ENCODE peak calls at places on chromosomes 13 and 19, in four cellular contexts. I is naive B cell, K is activated T-cell treated with anti-CD3 and anti-CD28 coated beads for 24 hours, D is RCC 7860. Z is an unnamed sample.

GRCh38 chr13:47215741-47216140 is 318.9 kb upstream of the HTR2A start:
- DNase-seq in K (no peak), D (no peak), I (no peak), Z (peak; percentile 69)

GRCh38 chr13:100240109-100240779 is 151.4 kb downstream of the PCCA start:
- DNase-seq in D (no peak), I (no peak), K (no peak), Z (no peak)

GRCh38 chr13:110308377-110309158 is 1.5 kb downstream of the COL4A2 start:
- DNase-seq in I (no peak), K (no peak), D (no peak), Z (no peak)

GRCh38 chr19:23762884-23763711 is 4.4 kb upstream of the ZNF681 start:
- DNase-seq in K (peak; percentile 77), I (peak; percentile 83), D (peak; percentile 45), Z (peak; percentile 26)

GRCh38 chr19:31338069-31338767 is 11.0 kb downstream of the TSHZ3 start:
- DNase-seq in I (no peak), K (no peak), D (no peak), Z (no peak)

GRCh38 chr13:19852766-19853165 is 10.7 kb downstream of the ZMYM5 start:
- DNase-seq in I (no peak), K (no peak), D (no peak), Z (no peak)

GRCh38 chr19:4471400-4472173 is 510 bp upstream of the HDGFL2 start:
- DNase-seq in I (peak; percentile 97), D (peak; percentile 100), K (peak; percentile 96), Z (peak; percentile 100)

GRCh38 chr19:55089279-55089944 is 13.7 kb downstream of the EPS8L1 start:
- DNase-seq in K (no peak), I (no peak), D (no peak), Z (no peak)

GRCh38 chr19:37227996-37228395 is 10.0 kb downstream of the ZNF383 start:
- DNase-seq in D (no peak), K (no peak), I (no peak), Z (no peak)

GRCh38 chr13:27233964-27234363 is 17.4 kb upstream of the RPL21 start:
- DNase-seq in K (no peak), D (no peak), I (no peak), Z (no peak)

Z was measured in kidney epithelial cell.